ENCODE peak calls at places on chromosome 16, in five cellular contexts. J is cardiac muscle cell, F is body of pancreas, H is HFFc6, K is left ventricle myocardium inferior. G is an unnamed sample.

GRCh38 chr16:56828641-56829040 is 36.4 kb upstream of the SLC12A3 start:
- DNase-seq in K (no peak), H (no peak), F (no peak), J (no peak), G (no peak)

GRCh38 chr16:66266436-66267286 is 99.8 kb upstream of the CDH5 start:
- DNase-seq in H (peak; percentile 63), K (peak; percentile 76), J (peak; percentile 95), F (no peak), G (no peak)

GRCh38 chr16:19410435-19411153 is 7.1 kb upstream of the TMC5 start:
- DNase-seq in F (peak; percentile 53), K (no peak), H (no peak), J (peak; percentile 6), G (peak; percentile 85)

GRCh38 chr16:88484505-88485365 is 31.7 kb downstream of the ZFPM1 start:
- DNase-seq in J (no peak), F (no peak), H (no peak), K (no peak), G (no peak)

GRCh38 chr16:67647681-67648080 is 2.7 kb downstream of the CARMIL2 start:
- DNase-seq in F (no peak), H (no peak), K (no peak), J (no peak), G (no peak)

GRCh38 chr16:70688266-70688742 is 2.5 kb upstream of the MTSS2 start:
- DNase-seq in H (peak; percentile 36), F (no peak), J (peak; percentile 84), K (peak; percentile 70), G (no peak)

GRCh38 chr16:25256821-25257503 is 683 bp downstream of the ZKSCAN2 start:
- DNase-seq in K (no peak), F (peak; percentile 15), J (peak; percentile 23), H (no peak), G (peak; percentile 39)

GRCh38 chr16:51853586-51853985 is 693.4 kb downstream of the TOX3 start:
- DNase-seq in H (no peak), J (no peak), K (no peak), F (no peak), G (no peak)

GRCh38 chr16:24975428-24975889 is 39.7 kb downstream of the ARHGAP17 start:
- DNase-seq in K (no peak), J (peak; percentile 52), F (no peak), H (no peak), G (peak; percentile 21)

GRCh38 chr16:46688101-46688656 is 799 bp downstream of the VPS35 start:
- DNase-seq in H (peak; percentile 16), F (no peak), K (peak; percentile 25), J (peak; percentile 30), G (no peak)

GRCh38 chr16:84687715-84688114 is 12.1 kb upstream of the USP10 start:
- DNase-seq in J (peak; percentile 82), H (peak; percentile 95), F (no peak), K (no peak), G (no peak)

GRCh38 chr16:84082835-84083569 is 33.7 kb downstream of the MBTPS1 start:
- DNase-seq in F (no peak), J (no peak), K (no peak), H (no peak), G (no peak)

GRCh38 chr16:24102120-24102740 is 153.9 kb upstream of the CACNG3 start:
- DNase-seq in F (no peak), K (no peak), J (no peak), H (no peak), G (no peak)

GRCh38 chr16:89067677-89068076 is 26.0 kb upstream of the ACSF3 start:
- DNase-seq in J (peak; percentile 3), K (no peak), F (no peak), H (no peak), G (peak; percentile 68)

GRCh38 chr16:47460755-47461597 is at the start of the genes ITFG1 and PHKB:
- DNase-seq in F (peak; percentile 88), H (peak; percentile 92), K (peak; percentile 94), J (peak; percentile 96), G (peak; percentile 98)

GRCh38 chr16:17259751-17260270 is 210.9 kb downstream of the XYLT1 start:
- DNase-seq in J (no peak), F (no peak), K (no peak), H (no peak), G (no peak)

GRCh38 chr16:1444730-1445517 is 568 bp upstream of the CCDC154 start:
- DNase-seq in J (no peak), K (no peak), H (no peak), F (no peak), G (no peak)

GRCh38 chr16:87201777-87202176 is 115.4 kb downstream of the C16orf95 start:
- DNase-seq in H (no peak), K (no peak), F (no peak), J (no peak), G (no peak)

GRCh38 chr16:56824335-56824734 is 40.7 kb upstream of the SLC12A3 start:
- DNase-seq in J (no peak), H (no peak), F (no peak), K (peak; percentile 16), G (no peak)

GRCh38 chr16:31476305-31477219 is 4.6 kb downstream of the TGFB1I1 start:
- DNase-seq in K (peak; percentile 72), J (no peak), H (no peak), F (peak; percentile 94), G (peak; percentile 81)

GRCh38 chr16:84177740-84178070 is 9.2 kb downstream of the TAF1C start:
- DNase-seq in K (no peak), F (no peak), H (peak; percentile 36), J (peak; percentile 39), G (no peak)

GRCh38 chr16:1296688-1297412 is 12.6 kb upstream of the UBE2I start:
- DNase-seq in K (no peak), F (peak; percentile 76), H (peak; percentile 89), J (no peak), G (peak; percentile 82)

GRCh38 chr16:83956336-83957289 is 3.6 kb downstream of the OSGIN1 start:
- DNase-seq in H (peak; percentile 65), F (peak; percentile 83), J (peak; percentile 83), K (peak; percentile 84), G (peak; percentile 90)

GRCh38 chr16:65634291-65634690 is 512.4 kb upstream of the CDH11 start:
- DNase-seq in K (no peak), J (peak; percentile 52), F (no peak), H (no peak), G (no peak)

GRCh38 chr16:81551821-81552304 is 107.3 kb downstream of the CMIP start:
- DNase-seq in J (peak; percentile 83), K (peak; percentile 36), H (no peak), F (no peak), G (no peak)

GRCh38 chr16:15043344-15043743 is 12.5 kb downstream of the NTAN1 start:
- DNase-seq in J (no peak), F (no peak), H (no peak), K (no peak), G (no peak)

GRCh38 chr16:15051387-15051951 is 4.4 kb downstream of the NTAN1 start:
- DNase-seq in K (no peak), J (no peak), F (no peak), H (no peak), G (no peak)

GRCh38 chr16:15049581-15050180 is 6.2 kb downstream of the NTAN1 start:
- DNase-seq in F (no peak), K (no peak), J (no peak), H (no peak), G (no peak)

GRCh38 chr16:15044286-15044685 is 11.6 kb downstream of the NTAN1 start:
- DNase-seq in J (no peak), K (no peak), H (no peak), F (no peak), G (no peak)

GRCh38 chr16:15046692-15047376 is 9.0 kb downstream of the NTAN1 start:
- DNase-seq in K (no peak), J (no peak), F (no peak), H (no peak), G (no peak)
- TF ChIP-seq CTCF in K (no peak), J (no peak), F (no peak), H (no peak), G (no peak)

DNA sequence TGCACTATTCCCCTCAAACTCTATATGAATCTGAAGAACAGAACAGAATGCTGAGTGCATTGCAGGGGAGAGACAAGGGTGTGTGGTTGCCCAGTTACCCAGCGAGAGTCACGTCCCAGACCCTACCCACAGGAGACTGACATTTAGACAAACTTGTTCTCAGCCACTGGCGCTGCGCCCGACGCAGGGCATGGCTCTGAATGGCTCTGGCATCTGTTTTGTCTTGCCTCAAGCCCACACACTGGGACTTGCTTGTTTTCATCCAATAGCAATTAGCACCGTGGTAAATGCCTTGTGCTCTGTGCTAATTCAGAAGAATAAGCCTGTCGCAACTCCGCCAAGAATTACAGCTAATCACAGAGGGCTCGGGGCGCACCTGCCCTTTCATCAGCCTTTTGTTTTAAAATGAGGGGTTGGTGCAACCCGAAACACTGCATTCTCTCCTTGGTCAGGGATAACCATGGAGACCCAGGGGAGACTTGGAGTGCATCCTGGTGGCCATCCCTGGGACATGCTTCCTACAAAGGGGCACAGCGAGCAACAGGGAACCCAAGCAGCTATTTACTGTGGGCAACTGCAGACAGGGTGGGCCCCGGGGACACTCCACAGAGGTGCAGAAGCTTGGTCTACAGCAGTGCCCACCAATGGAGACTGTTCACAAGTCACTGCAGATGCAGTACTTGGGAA is 220.5 kb upstream of the ZFHX3 start:
- DNase-seq in K (no peak), F (no peak), H (no peak), J (peak; percentile 6), G (no peak)
- TF ChIP-seq CTCF in K (no peak), F (no peak), H (peak; percentile 40), J (peak; percentile 23), G (peak; percentile 15)

DNA sequence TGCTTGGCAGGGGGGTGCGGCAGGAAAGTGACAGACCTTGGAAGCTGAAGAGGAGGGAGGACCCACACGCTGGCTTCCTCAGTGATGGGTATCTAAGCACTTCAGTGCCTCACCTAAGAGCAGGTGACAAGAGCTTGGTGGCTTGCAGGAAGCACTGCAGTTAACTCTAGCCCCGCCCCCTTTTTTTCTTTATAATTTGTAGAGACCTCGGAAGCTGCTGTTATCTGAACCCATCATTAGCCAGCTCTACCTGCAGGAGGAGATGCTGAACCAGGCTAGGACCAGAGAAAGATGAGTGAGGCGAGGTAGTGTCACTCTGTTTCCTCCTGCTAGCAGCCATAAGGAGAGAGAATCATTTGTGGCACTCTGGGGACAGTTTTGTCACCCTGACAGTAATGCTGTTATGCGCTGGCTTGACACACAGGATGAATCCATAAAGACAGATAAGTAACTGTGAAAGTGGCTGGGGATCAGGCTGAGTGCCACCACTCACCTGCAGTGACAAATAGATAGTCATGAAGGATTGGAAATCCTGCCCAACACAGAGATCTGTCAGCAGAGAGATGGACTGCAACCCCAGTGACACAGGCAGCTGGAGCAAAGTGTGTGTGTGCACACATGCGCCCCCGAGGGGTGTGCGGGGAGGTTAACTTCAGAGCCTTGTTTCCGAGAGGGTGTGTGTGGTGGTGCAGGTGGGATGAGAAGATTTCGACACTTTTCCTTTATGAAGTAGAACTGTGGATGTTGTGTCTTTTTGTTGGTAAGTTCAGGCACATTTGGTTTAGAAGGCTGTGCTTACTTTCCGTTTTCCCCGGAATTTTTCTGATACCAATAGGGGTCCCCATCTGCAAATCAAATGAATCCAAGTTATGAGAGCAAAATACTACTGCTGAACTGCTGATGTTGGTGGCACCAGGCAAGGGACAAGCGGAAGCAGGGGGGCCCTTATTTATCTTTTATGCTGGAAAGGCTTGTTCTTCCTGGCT is 223.9 kb downstream of the IRX3 start:
- DNase-seq in K (no peak), H (no peak), F (no peak), J (no peak), G (no peak)
- TF ChIP-seq CTCF in K (no peak), H (no peak), F (no peak), J (peak; percentile 38), G (peak; percentile 16)

DNA sequence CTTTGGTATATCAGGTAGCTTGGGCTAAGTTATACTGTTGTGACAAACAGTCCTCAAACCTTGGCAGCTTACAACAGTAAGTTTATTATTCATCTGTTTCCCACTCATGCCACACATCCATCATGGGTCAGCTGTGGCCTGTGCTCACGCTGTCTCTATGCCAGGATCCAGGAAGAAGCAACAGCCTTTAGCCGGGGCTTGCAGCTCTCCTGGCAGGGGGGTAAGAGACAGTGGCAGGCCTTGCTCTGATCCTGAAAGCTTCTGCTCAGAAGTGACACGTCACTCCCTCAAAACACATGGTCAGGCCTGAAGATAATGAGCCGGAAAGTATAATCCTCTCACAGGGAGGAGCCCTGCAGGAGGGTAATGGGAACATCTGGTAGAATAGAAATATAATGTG is 377.6 kb downstream of the CPPED1 start:
- DNase-seq in H (peak; percentile 3), K (no peak), J (peak; percentile 18), F (no peak), G (no peak)
- TF ChIP-seq CTCF in H (no peak), K (no peak), J (no peak), F (no peak), G (no peak)

G was measured in Calu3.